ENCODE peak calls at places on chromosomes 5 and 9, in nine cellular contexts. L, B, E, W, J, F, I, G and O are unnamed samples. For H3K36me3 and H3K27me3, the result is how much of the 10 kb centered on the place peaks cover.

GRCh38 chr5:175094461-175094860 is 349.5 kb downstream of the DRD1 start:
- DNase-seq in W (no peak), B (no peak), L (no peak), F (no peak), G (no peak), I (no peak), J (no peak), E (no peak), O (no peak)

GRCh38 chr5:126004636-126005035 is 418.6 kb upstream of the GRAMD2B start:
- DNase-seq in E (no peak), F (no peak), G (no peak), B (no peak), I (no peak), J (no peak), L (no peak), W (no peak), O (no peak)

GRCh38 chr9:107340920-107341632 is 58.0 kb downstream of the RAD23B start:
- DNase-seq in I (peak), F (peak), W (peak), E (peak), L (peak), G (peak), J (peak), B (peak), O (peak)

GRCh38 chr5:82406200-82406773 is 128.1 kb upstream of the RPS23 start:
- DNase-seq in B (no peak), G (no peak), F (no peak), W (no peak), I (no peak), E (no peak), J (no peak), L (peak), O (no peak)

GRCh38 chr5:32027717-32028321 is 146.3 kb downstream of the GOLPH3 start:
- DNase-seq in B (peak), W (peak), E (no peak), G (peak), J (no peak), F (peak), L (no peak), I (peak), O (no peak)

GRCh38 chr9:80076105-80076504 is 504.3 kb downstream of the TLE4 start:
- DNase-seq in E (no peak), B (no peak), L (no peak), G (no peak), F (no peak), W (no peak), J (no peak), I (no peak), O (no peak)

GRCh38 chr5:37552770-37553719 is 173.9 kb downstream of the WDR70 start:
- DNase-seq in F (no peak), B (no peak), I (no peak), G (no peak), W (no peak), E (no peak), L (no peak), J (no peak), O (no peak)

GRCh38 chr9:33446507-33447403 is 638 bp downstream of the AQP3 start:
- DNase-seq in J (no peak), W (peak), E (peak), B (no peak), G (peak), L (no peak), I (no peak), F (peak), O (no peak)

GRCh38 chr9:89505795-89506385 is 8.0 kb upstream of the SEMA4D start:
- DNase-seq in W (no peak), J (no peak), E (no peak), F (no peak), I (no peak), G (no peak), B (no peak), L (no peak), O (no peak)

GRCh38 chr9:113712053-113712452 is 164.1 kb upstream of the ZNF618 start:
- DNase-seq in I (no peak), L (no peak), W (no peak), F (peak), E (no peak), J (no peak), G (peak), B (no peak), O (no peak)

GRCh38 chr5:13359326-13359725 is 585.2 kb downstream of the DNAH5 start:
- DNase-seq in F (no peak), B (no peak), W (no peak), L (no peak), G (no peak), J (no peak), E (no peak), I (no peak), O (no peak)

GRCh38 chr5:104199771-104200170 is 637.2 kb upstream of the NUDT12 start:
- DNase-seq in I (no peak), E (no peak), B (no peak), J (no peak), L (no peak), F (no peak), W (no peak), G (no peak), O (no peak)

GRCh38 chr9:73753171-73753570 is 601.5 kb downstream of the ANXA1 start:
- DNase-seq in I (no peak), F (no peak), L (no peak), J (no peak), B (no peak), G (no peak), E (no peak), W (no peak), O (no peak)

GRCh38 chr5:150630459-150631325 is 9.8 kb upstream of the SYNPO start:
- DNase-seq in B (peak), I (no peak), J (peak), L (no peak), E (no peak), F (no peak), W (peak), G (no peak), O (no peak)

GRCh38 chr9:114003756-114004155 is 74.3 kb downstream of the AMBP start:
- DNase-seq in W (peak), J (no peak), I (no peak), F (no peak), E (no peak), G (no peak), L (peak), B (no peak), O (no peak)

GRCh38 chr5:75651575-75651974 is 40.3 kb downstream of the ANKDD1B start:
- DNase-seq in F (no peak), W (no peak), B (no peak), G (no peak), E (no peak), L (no peak), J (no peak), I (no peak), O (no peak)

GRCh38 chr5:31064215-31064614 is 129.3 kb upstream of the CDH6 start:
- DNase-seq in J (no peak), E (no peak), B (no peak), W (no peak), F (no peak), I (no peak), L (no peak), G (no peak), O (no peak)

GRCh38 chr9:135522931-135523330 is 1.7 kb downstream of the LCN1 start:
- DNase-seq in G (no peak), W (no peak), F (no peak), B (no peak), L (peak), E (no peak), I (peak), J (no peak), O (peak)

GRCh38 chr5:146233441-146233840 is 30.0 kb downstream of the RBM27 start:
- DNase-seq in F (no peak), J (peak), B (no peak), E (no peak), G (no peak), L (no peak), W (peak), I (no peak), O (no peak)

GRCh38 chr5:133247881-133248642 is 196.2 kb downstream of the HSPA4 start:
- DNase-seq in F (peak), E (no peak), W (no peak), J (no peak), I (no peak), B (peak), G (no peak), L (no peak), O (peak)

GRCh38 chr5:125717209-125717608 is 706.0 kb upstream of the GRAMD2B start:
- DNase-seq in J (no peak), E (no peak), G (no peak), W (no peak), I (no peak), B (no peak), L (no peak), F (no peak), O (no peak)

GRCh38 chr9:134993996-134994720 is 76.4 kb upstream of the FCN1 start:
- DNase-seq in G (no peak), L (no peak), J (no peak), B (peak), F (no peak), W (no peak), I (peak), E (no peak), O (no peak)

GRCh38 chr9:129383415-129384088 is 205.5 kb upstream of the IER5L start:
- DNase-seq in F (peak), G (peak), W (peak), B (peak), E (peak), L (no peak), I (peak), J (peak), O (peak)

GRCh38 chr5:174849426-174849825 is 125.0 kb downstream of the MSX2 start:
- DNase-seq in J (no peak), L (no peak), W (no peak), G (no peak), B (no peak), F (no peak), E (no peak), I (no peak), O (no peak)

GRCh38 chr5:74624501-74624900 is 16.0 kb downstream of the ENC1 start:
- DNase-seq in I (no peak), B (no peak), W (no peak), E (no peak), G (no peak), F (no peak), L (peak), J (no peak), O (no peak)

GRCh38 chr5:53059281-53059680 is 50.3 kb downstream of the MOCS2 start:
- DNase-seq in E (no peak), W (no peak), G (no peak), I (no peak), F (no peak), J (no peak), L (no peak), B (no peak), O (no peak)

GRCh38 chr5:64768358-64769312 is at the start of the genes CWC27 and SREK1IP1:
- DNase-seq in I (peak), W (peak), J (peak), L (peak), E (peak), G (peak), F (peak), B (peak), O (peak)

GRCh38 chr5:35924122-35924949 is 14.1 kb downstream of the CAPSL start:
- DNase-seq in E (no peak), G (no peak), W (no peak), B (no peak), L (no peak), F (no peak), I (no peak), J (no peak), O (no peak)

GRCh38 chr9:81619353-81620008 is 69.9 kb downstream of the TLE1 start:
- DNase-seq in F (no peak), J (no peak), E (no peak), I (no peak), B (no peak), L (no peak), G (no peak), W (no peak), O (no peak)

GRCh38 chr9:134304306-134304705 is 21.9 kb upstream of the RXRA start:
- DNase-seq in B (peak), F (no peak), W (no peak), L (no peak), I (peak), J (peak), G (no peak), E (no peak), O (no peak)

GRCh38 chr5:147400836-147401235 is 109.0 kb downstream of the DPYSL3 start:
- DNase-seq in J (no peak), F (no peak), W (no peak), E (no peak), B (no peak), G (no peak), I (no peak), L (no peak), O (no peak)

GRCh38 chr9:109320338-109320733 is 523 bp downstream of the EPB41L4B start:
- DNase-seq in W (no peak), L (no peak), E (no peak), I (no peak), G (peak), B (no peak), F (no peak), J (no peak), O (peak)

GRCh38 chr9:133067006-133067405 is 5.2 kb downstream of the CEL start:
- DNase-seq in F (no peak), J (no peak), E (no peak), I (no peak), L (no peak), G (no peak), W (no peak), B (peak), O (no peak)

GRCh38 chr5:173302546-173303155 is 25.6 kb downstream of the STC2 start:
- DNase-seq in E (no peak), F (no peak), J (no peak), G (no peak), W (no peak), B (no peak), L (no peak), I (no peak), O (peak)

GRCh38 chr5:175700991-175701390 is 43.1 kb downstream of the HRH2 start:
- DNase-seq in W (no peak), J (no peak), B (no peak), L (peak), G (no peak), I (no peak), F (no peak), E (no peak), O (no peak)

GRCh38 chr5:175694371-175695160 is 36.7 kb downstream of the HRH2 start:
- DNase-seq in L (peak), E (no peak), B (peak), W (no peak), G (no peak), I (peak), J (no peak), F (no peak), O (no peak)

GRCh38 chr9:89432986-89433530 is 64.9 kb downstream of the SEMA4D start:
- DNase-seq in E (no peak), G (no peak), L (no peak), B (peak), J (no peak), F (no peak), W (no peak), I (no peak), O (no peak)

GRCh38 chr5:139561655-139562451 is 714 bp downstream of the UBE2D2 start:
- DNase-seq in E (no peak), J (peak), G (no peak), I (peak), B (no peak), W (peak), F (peak), L (peak), O (peak)

GRCh38 chr5:176784218-176785165 is 25.9 kb upstream of the UNC5A start:
- DNase-seq in G (no peak), W (no peak), I (peak), J (no peak), E (no peak), F (no peak), L (peak), B (no peak), O (peak)

GRCh38 chr9:8160787-8161186 is 361.2 kb upstream of the DMAC1 start:
- DNase-seq in F (no peak), B (no peak), J (no peak), W (no peak), I (no peak), L (no peak), E (no peak), G (no peak), O (no peak)

DNA sequence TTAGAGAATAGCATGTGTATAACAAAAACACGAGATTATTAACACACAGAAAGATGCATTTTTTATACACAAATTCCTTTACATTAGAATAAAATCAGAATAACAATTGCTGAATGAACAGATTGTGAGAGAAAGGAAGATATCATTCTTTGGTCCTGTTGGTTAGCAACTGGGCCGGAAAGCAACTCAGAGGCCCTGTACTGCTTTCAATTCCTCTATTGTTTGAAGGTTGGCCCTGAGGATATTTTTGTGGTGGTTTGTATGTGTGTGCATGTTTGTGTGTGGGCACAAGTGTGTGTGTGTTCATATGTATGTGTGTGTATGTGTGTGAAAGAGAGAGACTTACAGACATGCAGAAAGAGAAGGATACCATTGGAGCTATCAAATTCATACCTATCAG is 356.8 kb upstream of the DMAC1 start:
- DNase-seq in L (no peak), E (no peak), J (no peak), G (no peak), W (no peak), F (no peak), B (no peak), I (no peak), O (no peak)
- H3K4me3 ChIP-seq in L (no peak), E (no peak), J (no peak), G (no peak), W (no peak), F (no peak), B (no peak), I (no peak), O (no peak)

DNA sequence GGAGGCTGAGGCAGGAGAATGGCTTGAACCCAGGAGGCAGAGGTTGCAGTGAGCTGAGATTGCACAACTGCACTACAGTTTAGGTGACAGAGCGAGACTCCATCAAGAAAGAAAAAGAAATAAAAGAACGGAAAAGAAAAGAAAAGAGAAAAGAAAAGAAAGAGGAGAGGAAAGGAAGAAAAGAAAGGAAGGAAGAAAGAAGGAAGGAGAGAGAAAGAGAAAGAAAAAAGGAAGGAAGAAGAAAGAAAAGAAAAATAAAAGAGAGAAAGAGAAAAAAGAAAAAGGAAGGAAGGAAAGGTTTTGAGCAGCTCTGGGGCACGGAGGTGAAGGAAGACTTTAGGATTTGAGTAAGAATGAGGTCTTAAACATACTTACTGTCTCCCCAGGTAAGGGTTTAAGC is 18.4 kb downstream of the TLN1 start:
- DNase-seq in J (no peak), L (no peak), W (no peak), G (no peak), E (no peak), F (no peak), I (no peak), B (no peak), O (no peak)
- H3K36me3 ChIP-seq in J (half or more), L (half or more), W (half or more), G (under half), E (half or more), F (under half), I (half or more), B (half or more), O (half or more)

DNA sequence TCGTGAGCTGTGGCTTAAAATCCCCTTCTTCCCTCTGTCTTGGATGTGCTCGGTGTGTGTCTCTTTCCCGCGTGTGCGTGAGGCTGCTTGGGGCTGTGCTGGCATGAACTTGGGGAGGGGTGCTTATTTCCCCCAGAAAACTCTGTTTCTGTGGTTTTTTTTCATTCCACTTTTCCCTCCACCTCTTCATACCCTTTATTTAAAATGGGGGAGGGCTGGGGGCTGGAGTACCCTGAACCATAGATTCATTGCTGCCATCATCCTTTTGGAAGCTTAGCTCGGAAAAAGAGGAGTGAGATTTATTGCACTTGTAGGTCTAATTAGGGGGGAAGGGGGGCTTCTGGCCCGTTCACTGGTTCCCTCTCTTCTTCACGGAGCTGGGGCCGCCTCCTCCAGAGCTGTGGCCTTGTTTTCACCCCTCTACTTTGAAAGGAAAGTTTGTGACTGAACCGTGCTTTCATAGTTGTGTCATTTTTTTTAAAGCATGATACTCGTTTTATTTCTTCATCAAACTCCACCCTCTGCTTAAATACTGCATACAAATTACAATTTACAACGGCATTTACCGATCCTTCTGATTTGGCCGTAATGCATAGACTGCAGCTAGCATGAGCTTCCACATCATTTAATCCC is 2.8 kb downstream of the NR2F1 start:
- DNase-seq in I (peak), G (no peak), F (no peak), B (no peak), L (no peak), W (no peak), J (no peak), E (no peak), O (peak)
- H3K27me3 ChIP-seq in I (under half), G (half or more), F (half or more), B (under half), L (under half), W (half or more), J (half or more), E (half or more), O (half or more)

DNA sequence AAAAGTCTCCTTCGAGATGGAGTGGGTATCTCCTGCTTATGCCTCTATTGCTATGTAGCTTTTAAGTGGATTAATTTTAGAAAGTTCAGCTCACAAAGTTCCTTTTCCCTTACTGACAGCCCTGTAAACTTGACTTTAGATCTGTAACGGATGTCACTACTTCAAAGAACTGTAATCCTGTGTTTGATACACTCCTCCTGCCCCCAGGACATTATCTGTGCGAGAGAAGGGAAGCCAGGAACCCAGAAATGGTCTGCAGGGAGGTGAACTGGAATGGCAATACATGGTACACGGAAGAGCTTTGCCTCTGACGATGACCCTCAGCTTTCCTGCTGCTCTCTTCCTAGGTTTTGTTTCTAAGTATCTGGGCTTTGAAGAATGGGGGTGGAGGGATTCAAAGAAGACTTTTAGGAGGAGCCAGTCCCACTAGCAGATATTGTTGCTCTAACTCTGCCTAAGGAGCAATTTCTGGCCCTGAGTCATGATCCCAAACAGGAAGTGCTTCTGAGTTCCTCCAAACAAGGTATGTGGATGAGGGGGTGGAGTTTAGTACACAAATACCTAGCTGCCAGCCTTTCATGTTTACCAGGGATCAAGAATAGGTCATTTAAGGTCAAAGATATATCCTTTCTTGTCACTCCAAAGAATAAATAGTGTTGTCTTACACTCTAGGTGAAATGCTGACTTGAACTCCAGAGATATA is 43.4 kb upstream of the TMC1 start:
- DNase-seq in G (peak), B (no peak), W (no peak), J (no peak), I (no peak), E (no peak), F (peak), L (peak), O (peak)
- H3K4me3 ChIP-seq in G (no peak), B (no peak), W (no peak), J (no peak), I (no peak), E (no peak), F (no peak), L (no peak), O (no peak)

GRCh38 chr9:36597412-36598178 is 24.9 kb downstream of the MELK start:
- DNase-seq in E (no peak), L (no peak), I (no peak), J (no peak), G (no peak), F (no peak), B (no peak), W (no peak), O (peak)
- H3K36me3 ChIP-seq in E (under half), L (half or more), I (under half), J (under half), G (under half), F (under half), B (under half), W (under half), O (under half)